ENCODE peak calls at places on chromosomes 7 and 10, in six cellular contexts. W is WERI-Rb-1, R is A549, N is colonic mucosa, I is right cardiac atrium, P is AG04450. C is an unnamed sample.

GRCh38 chr7:148394582-148394981 is 196.0 kb upstream of the C7orf33 start:
- DNase-seq in W (no peak), R (no peak), N (no peak), I (no peak), P (no peak), C (no peak)

GRCh38 chr10:80702143-80702542 is 164.4 kb downstream of the SH2D4B start:
- DNase-seq in W (no peak), R (no peak), N (no peak), I (no peak), P (no peak), C (no peak)

GRCh38 chr7:138008588-138009349 is 6.9 kb upstream of the CREB3L2 start:
- DNase-seq in W (no peak), R (peak; percentile 36), N (peak; percentile 38), I (no peak), P (no peak), C (no peak)

GRCh38 chr7:116449950-116450349 is 49.6 kb upstream of the CAV2 start:
- DNase-seq in W (no peak), R (no peak), N (no peak), I (no peak), P (no peak), C (no peak)

GRCh38 chr10:11149499-11149898 is 131.8 kb downstream of the CELF2 start:
- DNase-seq in W (no peak), R (no peak), N (no peak), I (no peak), P (no peak), C (no peak)

GRCh38 chr7:121301441-121302213 is 27.2 kb upstream of the WNT16 start:
- DNase-seq in W (no peak), R (no peak), N (no peak), I (no peak), P (no peak), C (no peak)

GRCh38 chr7:135238112-135238744 is 4.6 kb downstream of the STRA8 start:
- DNase-seq in W (no peak), R (peak; percentile 53), N (no peak), I (no peak), P (no peak), C (no peak)

GRCh38 chr7:158266426-158266816 is 321.2 kb downstream of the PTPRN2 start:
- DNase-seq in W (no peak), R (no peak), N (no peak), I (no peak), P (no peak), C (no peak)

GRCh38 chr7:137462074-137462715 is 118.7 kb upstream of the PTN start:
- DNase-seq in W (no peak), R (no peak), N (no peak), I (no peak), P (no peak), C (no peak)

GRCh38 chr10:16828731-16829175 is 11.5 kb upstream of the RSU1 start:
- DNase-seq in W (no peak), R (no peak), N (no peak), I (peak; percentile 48), P (no peak), C (no peak)

GRCh38 chr7:85025312-85025756 is 161.5 kb downstream of the SEMA3D start:
- DNase-seq in W (no peak), R (no peak), N (peak; percentile 46), I (peak; percentile 63), P (no peak), C (peak; percentile 29)

GRCh38 chr7:121034929-121035328 is 46.4 kb downstream of the CPED1 start:
- DNase-seq in W (no peak), R (no peak), N (no peak), I (no peak), P (no peak), C (no peak)

GRCh38 chr7:92988941-92989540 is 128.7 kb downstream of the SAMD9 start:
- DNase-seq in W (no peak), R (no peak), N (no peak), I (no peak), P (no peak), C (no peak)

GRCh38 chr7:98210513-98211220 is 572 bp upstream of the BHLHA15 start:
- DNase-seq in W (peak; percentile 66), R (no peak), N (no peak), I (no peak), P (no peak), C (no peak)

GRCh38 chr7:5217851-5218331 is 27.9 kb downstream of the WIPI2 start:
- DNase-seq in W (no peak), R (no peak), N (no peak), I (no peak), P (no peak), C (no peak)

GRCh38 chr7:70270149-70270548 is 671.9 kb downstream of the AUTS2 start:
- DNase-seq in W (no peak), R (no peak), N (no peak), I (no peak), P (no peak), C (no peak)

GRCh38 chr10:123287594-123288247 is 133.5 kb downstream of the BUB3 start:
- DNase-seq in W (no peak), R (peak; percentile 47), N (no peak), I (no peak), P (no peak), C (peak; percentile 92)

GRCh38 chr10:111856631-111857030 is 326.9 kb downstream of the GPAM start:
- DNase-seq in W (no peak), R (no peak), N (no peak), I (no peak), P (no peak), C (no peak)

GRCh38 chr10:75049316-75050285 is 61.9 kb upstream of the SAMD8 start:
- DNase-seq in W (no peak), R (no peak), N (no peak), I (no peak), P (no peak), C (no peak)

GRCh38 chr10:88827718-88828117 is 23.9 kb downstream of the ANKRD22 start:
- DNase-seq in W (no peak), R (no peak), N (no peak), I (no peak), P (no peak), C (no peak)

GRCh38 chr7:146654048-146654447 is 537.4 kb downstream of the CNTNAP2 start:
- DNase-seq in W (peak; percentile 8), R (no peak), N (no peak), I (no peak), P (no peak), C (no peak)

GRCh38 chr7:139772115-139772514 is 5.7 kb downstream of the HIPK2 start:
- DNase-seq in W (no peak), R (no peak), N (no peak), I (no peak), P (no peak), C (no peak)

GRCh38 chr7:101153969-101154692 is at the start of gene AP1S1:
- DNase-seq in W (peak; percentile 92), R (peak; percentile 96), N (peak; percentile 96), I (peak; percentile 94), P (peak; percentile 83), C (peak; percentile 69)

GRCh38 chr7:1117321-1117928 is 29.5 kb downstream of the GPER1 start:
- DNase-seq in W (no peak), R (no peak), N (no peak), I (no peak), P (no peak), C (no peak)

GRCh38 chr10:85612378-85612775 is 754.2 kb downstream of the GRID1 start:
- DNase-seq in W (no peak), R (no peak), N (no peak), I (no peak), P (no peak), C (no peak)

GRCh38 chr7:150740053-150740452 is 2.8 kb downstream of the GIMAP5 start:
- DNase-seq in W (no peak), R (no peak), N (no peak), I (no peak), P (no peak), C (no peak)

GRCh38 chr7:144027974-144028373 is 20.8 kb upstream of the OR2A5 start:
- DNase-seq in W (no peak), R (no peak), N (no peak), I (no peak), P (no peak), C (no peak)

GRCh38 chr7:68107968-68108367 is 1111.3 kb downstream of the TYW1 start:
- DNase-seq in W (no peak), R (no peak), N (no peak), I (no peak), P (no peak), C (no peak)

GRCh38 chr10:103651783-103652476 is 158.4 kb downstream of the NEURL1 start:
- DNase-seq in W (no peak), R (no peak), N (peak; percentile 88), I (no peak), P (no peak), C (no peak)

GRCh38 chr7:132614428-132615076 is 38.3 kb upstream of the PLXNA4 start:
- DNase-seq in W (no peak), R (no peak), N (peak; percentile 31), I (peak; percentile 57), P (no peak), C (no peak)
- H3K27ac ChIP-seq in W (no peak overlapping the region), R (no peak overlapping the region), N (no peak overlapping the region), I (no peak overlapping the region), P (no peak overlapping the region), C (no peak overlapping the region)

DNA sequence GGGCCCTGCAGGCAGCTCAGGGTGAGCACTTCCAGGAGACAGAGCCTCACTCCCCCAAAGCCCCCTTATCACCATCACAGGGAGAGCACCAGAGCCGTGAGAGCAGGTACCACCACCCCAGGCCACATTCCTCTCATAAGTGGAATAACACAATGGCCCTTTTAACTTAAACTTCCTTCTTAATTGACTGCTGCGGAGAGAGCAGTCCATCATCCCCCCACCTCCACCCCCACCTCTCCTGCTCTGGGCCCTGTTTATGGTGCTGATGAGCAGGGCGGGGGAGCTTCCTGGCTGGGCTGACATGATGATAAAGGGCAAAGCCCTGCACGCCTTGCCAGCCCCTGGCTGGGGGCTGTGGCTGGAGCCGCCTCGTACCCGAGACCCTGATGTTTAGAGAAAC is 81.4 kb upstream of the PODXL start:
- DNase-seq in W (no peak), R (no peak), N (no peak), I (no peak), P (no peak), C (no peak)
- H3K27ac ChIP-seq in W (no peak overlapping the region), R (no peak overlapping the region), N (no peak overlapping the region), I (no peak overlapping the region), P (no peak overlapping the region), C (no peak overlapping the region)

DNA sequence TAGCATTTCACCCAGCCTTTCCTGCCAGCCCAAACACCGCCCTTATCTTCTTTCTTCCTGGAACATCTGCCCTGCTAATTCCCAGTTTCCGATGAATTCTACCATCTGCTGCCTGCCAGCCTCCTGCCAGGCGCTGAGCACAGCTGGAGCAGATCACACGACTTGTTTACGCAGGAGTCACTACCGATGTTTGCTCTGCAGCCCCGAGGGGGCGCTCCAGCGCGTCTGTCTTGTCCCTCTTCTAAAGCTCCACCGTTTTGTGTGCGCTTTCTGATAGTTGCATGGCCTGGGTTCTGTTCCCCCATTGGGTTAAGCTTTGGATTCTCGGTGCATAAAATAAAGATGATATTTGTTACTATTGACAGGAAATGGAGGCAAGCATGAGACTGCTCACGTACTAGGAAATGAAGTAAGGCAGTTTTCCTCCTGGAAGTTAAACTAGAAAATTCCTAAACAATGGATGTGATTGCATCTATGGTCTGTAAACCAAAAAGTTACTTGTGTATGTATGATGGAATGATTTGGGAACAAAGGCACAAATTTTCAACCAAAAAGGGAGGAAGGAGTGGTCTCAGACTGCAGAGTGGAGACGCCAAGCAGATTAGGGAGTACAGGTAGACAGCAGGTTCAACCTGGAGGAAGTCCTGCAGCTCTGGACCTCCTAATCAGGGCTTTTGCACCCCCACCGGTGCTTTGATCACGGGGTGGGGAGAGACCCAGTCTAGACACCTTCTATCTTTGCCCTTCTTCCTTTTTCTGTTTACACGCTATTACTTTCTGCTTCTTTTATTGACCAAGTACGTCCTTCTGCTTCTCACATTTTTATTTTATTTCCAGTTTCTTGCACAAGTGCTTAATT is 2.2 kb upstream of the RBM17 start:
- DNase-seq in W (peak; percentile 68), R (peak; percentile 74), N (peak; percentile 92), I (peak; percentile 90), P (peak; percentile 73), C (peak; percentile 31)
- H3K27ac ChIP-seq in W (no peak overlapping the region), R (peak overlapping the region; percentile 3), N (no peak overlapping the region), I (peak overlapping the region; percentile 80), P (no peak overlapping the region), C (no peak overlapping the region)

GRCh38 chr10:5361966-5362365 is 2.8 kb upstream of the UCN3 start:
- DNase-seq in W (no peak), R (no peak), N (no peak), I (no peak), P (no peak), C (no peak)
- H3K27ac ChIP-seq in W (no peak overlapping the region), R (peak overlapping the region; percentile 8), N (no peak overlapping the region), I (no peak overlapping the region), P (no peak overlapping the region), C (no peak overlapping the region)

C was measured in epithelial cell of prostate.